ENCODE peak calls at places on chromosomes 1 and 21, in ten cellular contexts. E is cardiac muscle cell, M is PC-9, O is IMR-90, H is SJSA1, V is AG10803, T is ovary, I is GM12878, L is psoas muscle, F is fibroblast of lung. R is an unnamed sample.

GRCh38 chr1:10117132-10117531 is 84.4 kb downstream of the UBE4B start:
- DNase-seq in E (no peak), M (no peak), O (no peak), H (no peak), V (no peak), T (no peak), I (no peak), L (no peak), F (peak), R (no peak)

GRCh38 chr1:178310685-178311105 is 186.1 kb downstream of the CLEC20A start:
- DNase-seq in E (peak), M (peak), O (peak), H (no peak), V (peak), T (no peak), I (peak), L (no peak), F (peak), R (peak)

GRCh38 chr1:218810336-218810735 is 363.3 kb upstream of the LYPLAL1 start:
- DNase-seq in E (peak), M (no peak), O (no peak), H (no peak), V (no peak), T (no peak), I (no peak), L (no peak), F (no peak), R (peak)

GRCh38 chr21:29053656-29054055 is 19.8 kb downstream of the CCT8 start:
- DNase-seq in E (no peak), M (no peak), O (peak), H (no peak), V (no peak), T (no peak), I (no peak), L (no peak), F (peak), R (no peak)

GRCh38 chr1:112396668-112397025 is 633 bp downstream of the CTTNBP2NL start:
- DNase-seq in E (peak), M (no peak), O (peak), H (no peak), V (peak), T (no peak), I (no peak), L (no peak), F (peak), R (no peak)

GRCh38 chr1:209158851-209159250 is 424.7 kb upstream of the CAMK1G start:
- DNase-seq in E (no peak), M (no peak), O (no peak), H (no peak), V (no peak), T (no peak), I (no peak), L (no peak), F (no peak), R (no peak)

GRCh38 chr1:68294354-68295066 is 62.2 kb upstream of the WLS start:
- DNase-seq in E (no peak), M (no peak), O (no peak), H (no peak), V (no peak), T (no peak), I (no peak), L (no peak), F (no peak), R (no peak)

GRCh38 chr21:41369105-41369914 is 7.5 kb downstream of the MX2 start:
- DNase-seq in E (peak), M (no peak), O (no peak), H (no peak), V (peak), T (peak), I (peak), L (peak), F (no peak), R (no peak)

GRCh38 chr1:245888809-245889208 is 618.3 kb downstream of the SMYD3 start:
- DNase-seq in E (peak), M (no peak), O (peak), H (no peak), V (peak), T (no peak), I (peak), L (no peak), F (peak), R (no peak)

GRCh38 chr1:231618588-231619256 is 7.9 kb upstream of the DISC1 start:
- DNase-seq in E (no peak), M (no peak), O (no peak), H (no peak), V (no peak), T (no peak), I (no peak), L (no peak), F (no peak), R (no peak)

GRCh38 chr1:3553166-3553939 is 58.0 kb downstream of the MEGF6 start:
- DNase-seq in E (no peak), M (peak), O (peak), H (no peak), V (peak), T (peak), I (no peak), L (no peak), F (no peak), R (no peak)

GRCh38 chr1:39525366-39526165 is 34.1 kb downstream of the BMP8A start:
- DNase-seq in E (no peak), M (no peak), O (no peak), H (no peak), V (no peak), T (no peak), I (peak), L (no peak), F (no peak), R (no peak)

GRCh38 chr1:90046635-90047034 is 51.7 kb downstream of the ZNF326 start:
- DNase-seq in E (no peak), M (no peak), O (no peak), H (no peak), V (no peak), T (no peak), I (no peak), L (no peak), F (no peak), R (no peak)

GRCh38 chr21:44350773-44351481 is 2.5 kb upstream of the TRPM2 start:
- DNase-seq in E (no peak), M (no peak), O (no peak), H (no peak), V (no peak), T (no peak), I (no peak), L (no peak), F (no peak), R (no peak)

GRCh38 chr21:44348861-44349260 is 4.6 kb upstream of the TRPM2 start:
- DNase-seq in E (no peak), M (no peak), O (no peak), H (no peak), V (no peak), T (no peak), I (no peak), L (no peak), F (no peak), R (no peak)

GRCh38 chr21:44351535-44352252 is 1.7 kb upstream of the TRPM2 start:
- DNase-seq in E (no peak), M (no peak), O (no peak), H (no peak), V (no peak), T (no peak), I (no peak), L (no peak), F (no peak), R (no peak)

GRCh38 chr21:44349416-44349846 is 4.0 kb upstream of the TRPM2 start:
- DNase-seq in E (no peak), M (no peak), O (no peak), H (no peak), V (no peak), T (no peak), I (no peak), L (no peak), F (no peak), R (no peak)

GRCh38 chr21:44349847-44350772 is 3.3 kb upstream of the TRPM2 start:
- DNase-seq in E (no peak), M (no peak), O (no peak), H (no peak), V (no peak), T (no peak), I (no peak), L (no peak), F (no peak), R (no peak)
- H3K4me3 ChIP-seq in E (no peak), M (no peak), O (no peak), H (no peak), V (no peak), T (no peak), I (no peak), L (peak), F (no peak), R (no peak)

GRCh38 chr1:59750612-59751395 is 63.9 kb upstream of the HOOK1 start:
- DNase-seq in E (peak), M (peak), O (peak), H (no peak), V (peak), T (peak), I (no peak), L (no peak), F (peak), R (peak)
- H3K4me3 ChIP-seq in E (no peak), M (no peak), O (no peak), H (no peak), V (no peak), T (no peak), I (no peak), L (no peak), F (no peak), R (no peak)

DNA sequence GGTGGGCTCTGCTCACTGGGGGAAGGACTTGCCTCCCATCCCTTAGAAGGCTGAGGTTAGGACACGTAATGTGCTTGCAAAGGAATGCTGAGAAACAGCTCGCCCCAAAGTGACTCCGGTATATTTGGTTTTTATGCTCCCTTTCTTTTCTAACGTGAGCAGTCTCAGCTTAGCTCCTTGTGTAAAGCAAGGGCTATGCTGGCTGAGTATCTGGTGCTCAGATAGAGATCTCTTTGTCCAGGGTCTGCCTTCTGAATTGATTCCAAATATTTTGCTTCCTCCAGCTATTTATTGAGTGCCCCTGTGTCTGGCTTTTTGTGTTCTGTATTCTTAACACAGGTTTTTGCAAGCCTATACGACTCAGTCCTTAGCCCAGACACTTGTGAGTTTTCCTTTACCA is 94.5 kb upstream of the ARTN start:
- DNase-seq in E (no peak), M (no peak), O (no peak), H (no peak), V (no peak), T (no peak), I (no peak), L (no peak), F (no peak), R (no peak)
- H3K4me3 ChIP-seq in E (no peak), M (no peak), O (no peak), H (no peak), V (no peak), T (no peak), I (no peak), L (no peak), F (no peak), R (no peak)

GRCh38 chr1:17725084-17725718 is 29.9 kb upstream of the ACTL8 start:
- DNase-seq in E (no peak), M (no peak), O (no peak), H (no peak), V (no peak), T (no peak), I (no peak), L (no peak), F (no peak), R (no peak)
- H3K4me3 ChIP-seq in E (no peak), M (no peak), O (no peak), H (no peak), V (no peak), T (no peak), I (no peak), L (no peak), F (no peak), R (no peak)

GRCh38 chr1:66295821-66296220 is 238.1 kb upstream of the SGIP1 start:
- DNase-seq in E (no peak), M (no peak), O (no peak), H (no peak), V (no peak), T (no peak), I (no peak), L (no peak), F (no peak), R (no peak)
- H3K4me3 ChIP-seq in E (no peak), M (no peak), O (no peak), H (no peak), V (no peak), T (no peak), I (no peak), L (no peak), F (no peak), R (no peak)

DNA sequence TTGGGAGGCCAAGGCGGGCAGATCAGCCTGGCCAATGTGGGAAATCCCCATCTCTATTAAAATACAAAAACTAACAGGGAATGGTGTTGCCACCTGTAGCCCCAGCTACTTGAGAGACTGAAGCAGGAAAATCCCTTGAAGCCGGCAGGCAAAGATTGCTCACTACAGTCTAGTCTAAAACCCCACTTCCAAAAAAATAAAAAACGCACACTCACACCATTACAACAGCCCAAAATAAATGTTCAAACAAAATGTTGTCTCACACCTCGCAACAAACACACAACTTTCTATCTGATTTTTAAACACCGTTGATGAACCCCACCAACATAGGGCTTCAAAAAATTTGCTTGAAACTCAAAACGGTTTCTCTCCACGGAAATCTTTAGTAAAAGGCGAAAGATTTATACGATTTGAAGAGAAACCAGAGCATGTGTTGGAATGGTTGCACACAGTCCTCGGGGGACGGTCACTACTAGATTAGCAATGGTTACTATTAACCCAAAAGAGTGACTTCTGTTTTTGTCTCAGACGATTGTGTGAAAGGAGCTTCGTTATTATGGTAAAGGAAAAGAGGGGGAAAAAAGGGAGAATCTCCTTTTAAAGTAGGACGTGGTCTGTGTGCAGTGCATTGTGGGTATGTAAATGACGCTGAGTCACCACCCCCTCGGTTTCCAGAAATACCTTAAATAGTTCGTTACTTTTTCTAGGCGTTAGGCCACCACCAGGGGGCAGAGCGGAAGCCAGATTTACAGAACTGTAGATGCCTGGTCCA is at the start of gene RNU5D-1:
- DNase-seq in E (peak), M (peak), O (peak), H (peak), V (peak), T (peak), I (peak), L (peak), F (peak), R (peak)
- H3K4me3 ChIP-seq in E (no peak), M (peak), O (peak), H (no peak), V (peak), T (peak), I (peak), L (peak), F (no peak), R (peak)

R was measured in skeletal muscle cell.